ENCODE peak calls at places on chromosomes 5 and 9, in five cellular contexts. W, I, Z, K and E are unnamed samples.

GRCh38 chr9:12511726-12512125 is 181.5 kb upstream of the TYRP1 start:
- DNase-seq in Z (no peak), K (no peak), I (no peak), W (no peak), E (no peak)

GRCh38 chr9:138047469-138048040 is 170.0 kb downstream of the CACNA1B start:
- DNase-seq in Z (no peak), I (no peak), W (no peak), K (peak; percentile 4), E (peak; percentile 6)

GRCh38 chr5:166365164-166365563 is 1926.3 kb upstream of the WWC1 start:
- DNase-seq in W (no peak), Z (no peak), K (no peak), I (no peak), E (no peak)

GRCh38 chr9:83355024-83355444 is 183.2 kb downstream of the FRMD3 start:
- DNase-seq in I (no peak), W (no peak), Z (no peak), K (no peak), E (no peak)

GRCh38 chr5:129971684-129972083 is 67.4 kb downstream of the CHSY3 start:
- DNase-seq in I (no peak), K (no peak), W (no peak), Z (no peak), E (no peak)

GRCh38 chr5:15320896-15321295 is 179.1 kb upstream of the FBXL7 start:
- DNase-seq in I (no peak), Z (no peak), K (no peak), W (no peak), E (no peak)

GRCh38 chr5:95664204-95664786 is 17.7 kb downstream of the RFESD start:
- DNase-seq in I (no peak), Z (no peak), W (no peak), K (peak; percentile 76), E (no peak)

GRCh38 chr5:169416583-169417196 is 115.8 kb upstream of the SLIT3 start:
- DNase-seq in Z (no peak), K (peak; percentile 41), W (no peak), I (no peak), E (no peak)

GRCh38 chr9:4180907-4181605 is 118.8 kb downstream of the GLIS3 start:
- DNase-seq in K (no peak), I (no peak), Z (no peak), W (no peak), E (no peak)

GRCh38 chr9:4306066-4306787 is 6.4 kb upstream of the GLIS3 start:
- DNase-seq in I (no peak), K (no peak), W (no peak), Z (no peak), E (no peak)

GRCh38 chr5:151023047-151023615 is 2.7 kb downstream of the GPX3 start:
- DNase-seq in I (no peak), W (no peak), Z (no peak), K (peak; percentile 33), E (no peak)

GRCh38 chr9:18822850-18823249 is 210.2 kb downstream of the SAXO1 start:
- DNase-seq in W (no peak), Z (no peak), I (no peak), K (peak; percentile 54), E (no peak)

GRCh38 chr9:13358128-13358527 is 78.6 kb upstream of the MPDZ start:
- DNase-seq in K (no peak), Z (no peak), I (peak; percentile 12), W (no peak), E (no peak)

GRCh38 chr5:32193591-32193990 is 19.5 kb upstream of the GOLPH3 start:
- DNase-seq in I (peak; percentile 54), K (peak; percentile 93), W (no peak), Z (peak; percentile 60), E (no peak)

GRCh38 chr5:19862711-19863110 is 125.3 kb downstream of the CDH18 start:
- DNase-seq in I (no peak), Z (no peak), W (no peak), K (no peak), E (no peak)

DNA sequence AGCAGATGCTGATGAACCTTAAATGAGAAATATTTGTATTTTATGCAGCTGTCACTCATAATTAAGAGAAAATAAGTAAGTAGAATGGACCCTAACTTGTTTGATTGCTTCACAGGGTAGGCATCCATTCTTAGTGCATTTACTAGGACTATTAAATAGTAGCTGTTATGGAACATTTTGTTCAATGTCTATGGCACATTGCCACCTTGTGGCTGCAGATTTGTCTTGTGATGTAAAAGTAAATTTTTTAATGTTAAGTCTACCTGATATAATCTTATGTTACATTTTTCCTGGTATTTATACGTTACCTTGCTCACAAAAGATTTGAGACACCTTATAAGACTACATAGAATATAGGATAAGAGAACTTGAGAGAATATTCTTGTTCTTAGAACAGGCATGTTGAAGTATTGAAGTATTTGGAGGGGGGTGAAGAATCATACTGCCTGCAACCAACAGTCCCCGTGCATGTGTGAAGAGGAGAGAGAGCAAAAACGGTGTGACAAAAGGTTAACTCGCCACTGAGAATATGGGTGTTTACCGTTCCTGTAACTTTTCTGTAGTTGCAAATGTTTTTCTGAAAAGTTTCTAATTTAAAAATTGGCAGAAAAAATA is 161.1 kb downstream of the MAST4 start:
- DNase-seq in Z (peak; percentile 27), I (peak; percentile 21), K (peak; percentile 81), W (no peak), E (no peak)
- TF ChIP-seq CTCF in Z (peak; percentile 77), I (peak; percentile 34), K (no peak), W (peak; percentile 25), E (peak; percentile 40)

GRCh38 chr5:56481998-56482698 is 249.0 kb upstream of the ANKRD55 start:
- DNase-seq in K (no peak), Z (peak; percentile 74), W (no peak), I (no peak), E (no peak)

GRCh38 chr5:56480305-56481146 is 247.4 kb upstream of the ANKRD55 start:
- DNase-seq in I (no peak), Z (peak; percentile 54), K (peak; percentile 47), W (peak; percentile 36), E (no peak)

GRCh38 chr5:56479701-56480304 is 246.7 kb upstream of the ANKRD55 start:
- DNase-seq in K (peak; percentile 12), I (no peak), Z (peak; percentile 45), W (peak; percentile 57), E (no peak)

GRCh38 chr5:56479126-56479525 is 246.0 kb upstream of the ANKRD55 start:
- DNase-seq in I (no peak), K (no peak), W (no peak), Z (no peak), E (no peak)

DNA sequence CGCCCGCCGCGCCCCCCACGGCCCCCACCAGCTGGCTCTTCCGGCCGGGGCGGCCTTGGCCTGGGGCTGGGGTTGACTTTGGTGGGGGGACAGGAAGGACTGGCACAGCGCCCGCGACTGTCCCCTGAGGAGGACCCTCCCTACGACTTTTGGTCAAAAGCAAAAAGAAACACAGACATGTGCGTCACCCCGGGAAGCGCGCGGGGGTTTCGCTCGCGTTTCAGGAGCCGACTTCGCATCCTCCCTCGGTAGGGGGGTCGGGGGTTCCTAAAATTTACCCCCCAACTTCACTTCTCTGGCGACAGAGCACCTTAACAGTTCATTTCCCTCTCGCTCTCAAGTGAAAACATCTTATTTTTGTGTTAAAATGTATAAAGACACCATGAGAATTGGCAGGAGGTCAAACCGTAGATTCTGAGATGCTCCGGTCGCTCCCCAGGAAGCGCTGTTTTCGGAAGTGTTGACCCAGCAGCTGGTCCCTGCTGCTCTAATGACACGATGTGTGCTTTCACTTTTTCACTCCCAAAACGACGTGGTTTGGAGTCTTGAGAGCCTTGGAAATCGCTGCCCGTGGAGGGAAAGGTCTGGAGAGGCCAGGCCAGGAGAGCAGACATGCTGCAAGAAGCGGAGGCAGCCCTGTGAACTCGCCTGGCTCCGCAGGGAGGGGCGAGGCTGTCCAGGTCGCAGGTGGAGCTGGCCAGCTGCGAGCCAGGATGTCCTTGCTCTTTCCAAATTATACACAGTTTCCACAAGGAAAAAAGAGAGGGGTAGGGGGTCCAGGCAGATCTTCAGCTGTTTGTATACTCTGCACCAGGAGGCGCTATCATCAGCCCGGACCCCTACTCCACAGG is 248.2 kb upstream of the ANKRD55 start:
- DNase-seq in W (peak; percentile 62), Z (peak; percentile 72), K (peak; percentile 57), I (no peak), E (no peak)
- TF ChIP-seq CTCF in W (peak; percentile 46), Z (peak; percentile 52), K (no peak), I (peak; percentile 52), E (no peak)

GRCh38 chr5:175696855-175697198 is 39.0 kb downstream of the HRH2 start:
- DNase-seq in W (no peak), I (no peak), K (no peak), Z (no peak), E (no peak)

GRCh38 chr5:175697846-175698245 is 40.0 kb downstream of the HRH2 start:
- DNase-seq in I (no peak), K (no peak), W (no peak), Z (no peak), E (no peak)

GRCh38 chr5:175695161-175696126 is 37.6 kb downstream of the HRH2 start:
- DNase-seq in I (no peak), K (no peak), Z (no peak), W (no peak), E (no peak)

GRCh38 chr5:175694371-175695160 is 36.7 kb downstream of the HRH2 start:
- DNase-seq in W (no peak), Z (no peak), I (no peak), K (no peak), E (no peak)

DNA sequence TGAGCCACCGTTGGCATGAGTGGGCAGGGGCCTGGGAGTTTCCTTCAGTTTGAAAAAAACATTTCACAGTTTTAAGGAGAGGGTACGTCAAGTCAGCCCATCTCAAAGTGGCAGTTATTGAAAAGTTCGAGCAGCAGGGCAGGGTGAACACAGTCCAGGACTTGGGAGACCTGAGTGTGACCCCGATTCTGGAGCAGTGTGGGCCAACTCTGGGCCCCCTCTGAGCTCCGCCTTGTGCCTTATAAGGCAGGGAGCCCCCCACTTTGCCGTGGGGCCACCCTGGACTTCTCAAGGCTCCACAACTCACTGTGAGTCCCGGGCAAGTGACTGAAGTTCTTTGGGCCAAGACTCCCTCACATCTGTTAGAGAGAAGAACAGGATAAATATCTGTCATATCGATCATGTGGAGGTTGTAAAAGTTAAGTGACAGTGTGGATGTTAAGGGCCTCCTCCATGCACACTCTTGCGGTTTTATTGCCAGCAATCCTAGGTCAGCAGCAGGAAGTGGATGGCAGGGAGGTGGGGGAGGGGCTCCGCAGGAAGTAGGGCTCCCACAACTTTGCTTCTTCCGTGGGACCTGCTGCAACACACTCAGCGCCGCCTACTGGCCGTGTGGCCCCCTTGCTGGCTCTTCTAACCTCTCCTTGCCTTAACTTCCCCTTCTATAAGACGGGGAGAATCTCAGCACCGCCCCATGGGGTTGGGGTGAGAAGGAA is 38.4 kb downstream of the HRH2 start:
- DNase-seq in I (no peak), W (peak; percentile 61), Z (no peak), K (peak; percentile 75), E (no peak)
- TF ChIP-seq CTCF in I (peak; percentile 25), W (peak; percentile 88), Z (no peak), K (peak; percentile 22), E (peak; percentile 51)

GRCh38 chr9:129323376-129323998 is 145.4 kb upstream of the IER5L start:
- DNase-seq in K (no peak), Z (no peak), W (no peak), I (no peak), E (no peak)

GRCh38 chr9:129320575-129321311 is 142.7 kb upstream of the IER5L start:
- DNase-seq in Z (peak; percentile 67), K (peak; percentile 56), I (peak; percentile 61), W (peak; percentile 45), E (no peak)

GRCh38 chr9:129321511-129322021 is 143.5 kb upstream of the IER5L start:
- DNase-seq in Z (no peak), I (no peak), K (no peak), W (no peak), E (no peak)

GRCh38 chr9:129322641-129323375 is 144.7 kb upstream of the IER5L start:
- DNase-seq in W (no peak), I (no peak), Z (no peak), K (no peak), E (no peak)

GRCh38 chr9:129322022-129322621 is 144.1 kb upstream of the IER5L start:
- DNase-seq in I (no peak), Z (no peak), W (no peak), K (no peak), E (no peak)
- TF ChIP-seq CTCF in I (no peak), Z (no peak), W (no peak), K (no peak), E (no peak)

GRCh38 chr9:37410969-37411785 is 11.3 kb upstream of the GRHPR start:
- DNase-seq in W (no peak), Z (peak; percentile 20), I (no peak), K (no peak), E (no peak)
- TF ChIP-seq CTCF in W (no peak), Z (peak; percentile 55), I (peak; percentile 21), K (no peak), E (no peak)